ENCODE peak calls at places on chromosomes 3 and 15, in eight cellular contexts. One of them, this sample, is unnamed.

GRCh38 chr3:196117809-196118208 is 35.9 kb upstream of the TFRC start:
- DNase-seq in cardiac fibroblast: no peak
- DNase-seq in SW 1271: no peak
- DNase-seq in memory B cell: no peak
- DNase-seq in keratinocyte: no peak
- DNase-seq in stimulated activated CD8-positive, alpha-beta memory T cell treated with anti-CD3 and anti-CD28 coated beads, Interleukin-12 subunit alpha, Interleukin-12 subunit beta, amount 100 ng/mL, for 4 hours: no peak
- DNase-seq in T-helper 2 cell: no peak
- DNase-seq in GM23338: no peak
- DNase-seq in this sample: no peak

GRCh38 chr15:50107591-50108408 is 11.2 kb downstream of the ATP8B4 start:
- DNase-seq in cardiac fibroblast: no peak
- DNase-seq in SW 1271: no peak
- DNase-seq in memory B cell: no peak
- DNase-seq in keratinocyte: no peak
- DNase-seq in stimulated activated CD8-positive, alpha-beta memory T cell treated with anti-CD3 and anti-CD28 coated beads, Interleukin-12 subunit alpha, Interleukin-12 subunit beta, amount 100 ng/mL, for 4 hours: no peak
- DNase-seq in T-helper 2 cell: no peak
- DNase-seq in GM23338: no peak
- DNase-seq in this sample: no peak

GRCh38 chr3:14392231-14392630 is 10.2 kb upstream of the SLC6A6 start:
- DNase-seq in cardiac fibroblast: no peak
- DNase-seq in SW 1271: no peak
- DNase-seq in memory B cell: no peak
- DNase-seq in keratinocyte: no peak
- DNase-seq in stimulated activated CD8-positive, alpha-beta memory T cell treated with anti-CD3 and anti-CD28 coated beads, Interleukin-12 subunit alpha, Interleukin-12 subunit beta, amount 100 ng/mL, for 4 hours: no peak
- DNase-seq in T-helper 2 cell: no peak
- DNase-seq in GM23338: peak
- DNase-seq in this sample: no peak

GRCh38 chr15:95327661-95328060 is 1002.8 kb upstream of the NR2F2 start:
- DNase-seq in cardiac fibroblast: peak
- DNase-seq in SW 1271: no peak
- DNase-seq in memory B cell: no peak
- DNase-seq in keratinocyte: no peak
- DNase-seq in stimulated activated CD8-positive, alpha-beta memory T cell treated with anti-CD3 and anti-CD28 coated beads, Interleukin-12 subunit alpha, Interleukin-12 subunit beta, amount 100 ng/mL, for 4 hours: no peak
- DNase-seq in T-helper 2 cell: no peak
- DNase-seq in GM23338: peak
- DNase-seq in this sample: no peak

GRCh38 chr3:145578465-145578864 is 582.5 kb downstream of the PLOD2 start:
- DNase-seq in cardiac fibroblast: no peak
- DNase-seq in SW 1271: no peak
- DNase-seq in memory B cell: no peak
- DNase-seq in keratinocyte: no peak
- DNase-seq in stimulated activated CD8-positive, alpha-beta memory T cell treated with anti-CD3 and anti-CD28 coated beads, Interleukin-12 subunit alpha, Interleukin-12 subunit beta, amount 100 ng/mL, for 4 hours: no peak
- DNase-seq in T-helper 2 cell: no peak
- DNase-seq in GM23338: no peak
- DNase-seq in this sample: no peak

GRCh38 chr15:72341361-72341760 is 21.4 kb upstream of the CELF6 start:
- DNase-seq in cardiac fibroblast: peak
- DNase-seq in SW 1271: no peak
- DNase-seq in memory B cell: no peak
- DNase-seq in keratinocyte: no peak
- DNase-seq in stimulated activated CD8-positive, alpha-beta memory T cell treated with anti-CD3 and anti-CD28 coated beads, Interleukin-12 subunit alpha, Interleukin-12 subunit beta, amount 100 ng/mL, for 4 hours: no peak
- DNase-seq in T-helper 2 cell: no peak
- DNase-seq in GM23338: peak
- DNase-seq in this sample: no peak

GRCh38 chr3:25433868-25434267 is 5.8 kb downstream of the RARB start:
- DNase-seq in cardiac fibroblast: peak
- DNase-seq in SW 1271: no peak
- DNase-seq in memory B cell: no peak
- DNase-seq in keratinocyte: no peak
- DNase-seq in stimulated activated CD8-positive, alpha-beta memory T cell treated with anti-CD3 and anti-CD28 coated beads, Interleukin-12 subunit alpha, Interleukin-12 subunit beta, amount 100 ng/mL, for 4 hours: no peak
- DNase-seq in T-helper 2 cell: no peak
- DNase-seq in GM23338: no peak
- DNase-seq in this sample: no peak

GRCh38 chr3:19399836-19400235 is 251.5 kb downstream of the KCNH8 start:
- DNase-seq in cardiac fibroblast: no peak
- DNase-seq in SW 1271: no peak
- DNase-seq in memory B cell: no peak
- DNase-seq in keratinocyte: no peak
- DNase-seq in stimulated activated CD8-positive, alpha-beta memory T cell treated with anti-CD3 and anti-CD28 coated beads, Interleukin-12 subunit alpha, Interleukin-12 subunit beta, amount 100 ng/mL, for 4 hours: no peak
- DNase-seq in T-helper 2 cell: no peak
- DNase-seq in GM23338: no peak
- DNase-seq in this sample: no peak

GRCh38 chr15:74614744-74615312 is 808 bp upstream of the CLK3 start:
- DNase-seq in cardiac fibroblast: peak
- DNase-seq in SW 1271: peak
- DNase-seq in memory B cell: peak
- DNase-seq in keratinocyte: no peak
- DNase-seq in stimulated activated CD8-positive, alpha-beta memory T cell treated with anti-CD3 and anti-CD28 coated beads, Interleukin-12 subunit alpha, Interleukin-12 subunit beta, amount 100 ng/mL, for 4 hours: peak
- DNase-seq in T-helper 2 cell: peak
- DNase-seq in GM23338: peak
- DNase-seq in this sample: peak

GRCh38 chr3:119810018-119810435 is 28.1 kb downstream of the NR1I2 start:
- DNase-seq in cardiac fibroblast: peak
- DNase-seq in SW 1271: no peak
- DNase-seq in memory B cell: peak
- DNase-seq in keratinocyte: no peak
- DNase-seq in stimulated activated CD8-positive, alpha-beta memory T cell treated with anti-CD3 and anti-CD28 coated beads, Interleukin-12 subunit alpha, Interleukin-12 subunit beta, amount 100 ng/mL, for 4 hours: peak
- DNase-seq in T-helper 2 cell: no peak
- DNase-seq in GM23338: peak
- DNase-seq in this sample: peak

GRCh38 chr3:9008550-9009255 is 45.4 kb upstream of the RAD18 start:
- DNase-seq in cardiac fibroblast: peak
- DNase-seq in SW 1271: no peak
- DNase-seq in memory B cell: no peak
- DNase-seq in keratinocyte: no peak
- DNase-seq in stimulated activated CD8-positive, alpha-beta memory T cell treated with anti-CD3 and anti-CD28 coated beads, Interleukin-12 subunit alpha, Interleukin-12 subunit beta, amount 100 ng/mL, for 4 hours: no peak
- DNase-seq in T-helper 2 cell: no peak
- DNase-seq in GM23338: no peak
- DNase-seq in this sample: no peak

GRCh38 chr15:63059573-63060216 is 17.1 kb downstream of the TPM1 start:
- DNase-seq in cardiac fibroblast: peak
- DNase-seq in SW 1271: no peak
- DNase-seq in memory B cell: no peak
- DNase-seq in keratinocyte: no peak
- DNase-seq in stimulated activated CD8-positive, alpha-beta memory T cell treated with anti-CD3 and anti-CD28 coated beads, Interleukin-12 subunit alpha, Interleukin-12 subunit beta, amount 100 ng/mL, for 4 hours: no peak
- DNase-seq in T-helper 2 cell: no peak
- DNase-seq in GM23338: no peak
- DNase-seq in this sample: no peak

GRCh38 chr3:190686011-190686410 is 172.1 kb downstream of the IL1RAP start:
- DNase-seq in cardiac fibroblast: no peak
- DNase-seq in SW 1271: no peak
- DNase-seq in memory B cell: no peak
- DNase-seq in keratinocyte: no peak
- DNase-seq in stimulated activated CD8-positive, alpha-beta memory T cell treated with anti-CD3 and anti-CD28 coated beads, Interleukin-12 subunit alpha, Interleukin-12 subunit beta, amount 100 ng/mL, for 4 hours: no peak
- DNase-seq in T-helper 2 cell: no peak
- DNase-seq in GM23338: no peak
- DNase-seq in this sample: no peak

GRCh38 chr15:98433856-98434255 is 214.5 kb upstream of the IGF1R start:
- DNase-seq in cardiac fibroblast: no peak
- DNase-seq in SW 1271: no peak
- DNase-seq in memory B cell: no peak
- DNase-seq in keratinocyte: no peak
- DNase-seq in stimulated activated CD8-positive, alpha-beta memory T cell treated with anti-CD3 and anti-CD28 coated beads, Interleukin-12 subunit alpha, Interleukin-12 subunit beta, amount 100 ng/mL, for 4 hours: no peak
- DNase-seq in T-helper 2 cell: no peak
- DNase-seq in GM23338: no peak
- DNase-seq in this sample: no peak

GRCh38 chr3:157282261-157283191 is 122.6 kb upstream of the CCNL1 start:
- DNase-seq in cardiac fibroblast: peak
- DNase-seq in SW 1271: no peak
- DNase-seq in memory B cell: no peak
- DNase-seq in keratinocyte: peak
- DNase-seq in stimulated activated CD8-positive, alpha-beta memory T cell treated with anti-CD3 and anti-CD28 coated beads, Interleukin-12 subunit alpha, Interleukin-12 subunit beta, amount 100 ng/mL, for 4 hours: no peak
- DNase-seq in T-helper 2 cell: no peak
- DNase-seq in GM23338: no peak
- DNase-seq in this sample: no peak

GRCh38 chr3:127629462-127630403 is 748 bp downstream of the PODXL2 start:
- DNase-seq in cardiac fibroblast: no peak
- DNase-seq in SW 1271: no peak
- DNase-seq in memory B cell: peak
- DNase-seq in keratinocyte: no peak
- DNase-seq in stimulated activated CD8-positive, alpha-beta memory T cell treated with anti-CD3 and anti-CD28 coated beads, Interleukin-12 subunit alpha, Interleukin-12 subunit beta, amount 100 ng/mL, for 4 hours: peak
- DNase-seq in T-helper 2 cell: no peak
- DNase-seq in GM23338: no peak
- DNase-seq in this sample: peak

GRCh38 chr15:72398189-72398588 is at the start of gene TMEM202:
- DNase-seq in cardiac fibroblast: no peak
- DNase-seq in SW 1271: no peak
- DNase-seq in memory B cell: no peak
- DNase-seq in keratinocyte: no peak
- DNase-seq in stimulated activated CD8-positive, alpha-beta memory T cell treated with anti-CD3 and anti-CD28 coated beads, Interleukin-12 subunit alpha, Interleukin-12 subunit beta, amount 100 ng/mL, for 4 hours: no peak
- DNase-seq in T-helper 2 cell: no peak
- DNase-seq in GM23338: no peak
- DNase-seq in this sample: no peak

GRCh38 chr3:135887220-135887619 is 78.3 kb upstream of the PPP2R3A start:
- DNase-seq in cardiac fibroblast: peak
- DNase-seq in SW 1271: no peak
- DNase-seq in memory B cell: no peak
- DNase-seq in keratinocyte: peak
- DNase-seq in stimulated activated CD8-positive, alpha-beta memory T cell treated with anti-CD3 and anti-CD28 coated beads, Interleukin-12 subunit alpha, Interleukin-12 subunit beta, amount 100 ng/mL, for 4 hours: no peak
- DNase-seq in T-helper 2 cell: no peak
- DNase-seq in GM23338: no peak
- DNase-seq in this sample: no peak

This sample was measured in activated T-helper 9 cell treated with anti-CD3 and anti-CD28 coated beads, Interleukin-2, amount 50 U/mL, for 16 hours.